ENCODE peak calls at places on chromosomes 2 and 18, in six cellular contexts. H is mesenchymal stem cell, Y is IMR-90, I is neuronal stem cell, T is H9, J is H1. U is an unnamed sample.

GRCh38 chr2:227617316-227618250 is at the start of gene SCYGR4:
- DNase-seq in H (no peak), Y (no peak), I (no peak), T (no peak), J (no peak), U (no peak)

GRCh38 chr18:57542801-57543427 is 43.6 kb downstream of the FECH start:
- DNase-seq in H (no peak), Y (peak), I (no peak), T (no peak), J (no peak), U (no peak)

GRCh38 chr2:217494572-217494971 is 508.2 kb downstream of the TNS1 start:
- DNase-seq in H (no peak), Y (no peak), I (no peak), T (no peak), J (no peak), U (no peak)

GRCh38 chr2:73897934-73898333 is 5.1 kb downstream of the ACTG2 start:
- DNase-seq in H (no peak), Y (no peak), I (no peak), T (no peak), J (no peak), U (no peak)

GRCh38 chr2:179410552-179411356 is 146.1 kb upstream of the SESTD1 start:
- DNase-seq in H (peak), Y (peak), I (peak), T (peak), J (no peak), U (peak)

GRCh38 chr2:226874749-226875148 is 38.9 kb downstream of the RHBDD1 start:
- DNase-seq in H (no peak), Y (no peak), I (no peak), T (no peak), J (no peak), U (no peak)

GRCh38 chr2:106159867-106160785 is 34.0 kb downstream of the UXS1 start:
- DNase-seq in H (no peak), Y (no peak), I (no peak), T (no peak), J (no peak), U (no peak)

GRCh38 chr2:60583604-60584003 is 30.1 kb upstream of the BCL11A start:
- DNase-seq in H (no peak), Y (no peak), I (no peak), T (no peak), J (no peak), U (no peak)

GRCh38 chr2:119142822-119143221 is 15.7 kb downstream of the C1QL2 start:
- DNase-seq in H (no peak), Y (no peak), I (no peak), T (no peak), J (no peak), U (no peak)

GRCh38 chr18:31506024-31506742 is 8.2 kb downstream of the DSG2 start:
- DNase-seq in H (peak), Y (peak), I (no peak), T (no peak), J (no peak), U (peak)

GRCh38 chr2:42141687-42142475 is 27.3 kb upstream of the EML4 start:
- DNase-seq in H (peak), Y (peak), I (no peak), T (peak), J (no peak), U (no peak)

GRCh38 chr2:204315236-204315662 is 230.0 kb upstream of the PARD3B start:
- DNase-seq in H (no peak), Y (peak), I (no peak), T (no peak), J (no peak), U (no peak)

GRCh38 chr2:157492189-157492773 is 48.4 kb upstream of the CYTIP start:
- DNase-seq in H (peak), Y (peak), I (peak), T (peak), J (peak), U (peak)

GRCh38 chr18:26157326-26157725 is 23.7 kb downstream of the PSMA8 start:
- DNase-seq in H (no peak), Y (no peak), I (no peak), T (no peak), J (no peak), U (no peak)

GRCh38 chr2:41129988-41130387 is 678.1 kb upstream of the SLC8A1 start:
- DNase-seq in H (no peak), Y (no peak), I (no peak), T (no peak), J (no peak), U (no peak)

GRCh38 chr2:215028231-215028630 is 110.2 kb downstream of the ABCA12 start:
- DNase-seq in H (peak), Y (peak), I (no peak), T (no peak), J (no peak), U (no peak)

GRCh38 chr18:58578835-58579560 is 49.9 kb downstream of the ALPK2 start:
- DNase-seq in H (peak), Y (peak), I (no peak), T (no peak), J (no peak), U (peak)

GRCh38 chr2:189648846-189649529 is 12.3 kb upstream of the ASNSD1 start:
- DNase-seq in H (peak), Y (peak), I (no peak), T (no peak), J (no peak), U (no peak)

GRCh38 chr2:191631754-191632153 is 46.2 kb upstream of the NABP1 start:
- DNase-seq in H (peak), Y (peak), I (no peak), T (no peak), J (no peak), U (peak)

GRCh38 chr2:209368924-209369323 is 54.9 kb upstream of the MAP2 start:
- DNase-seq in H (peak), Y (peak), I (no peak), T (no peak), J (no peak), U (peak)

GRCh38 chr18:3799515-3799914 is 349.5 kb downstream of the TGIF1 start:
- DNase-seq in H (peak), Y (peak), I (no peak), T (no peak), J (no peak), U (no peak)

GRCh38 chr2:240819404-240820013 is 510 bp downstream of the KIF1A start:
- DNase-seq in H (no peak), Y (no peak), I (peak), T (no peak), J (no peak), U (no peak)

GRCh38 chr2:240820607-240821428 is 799 bp upstream of the KIF1A start:
- DNase-seq in H (no peak), Y (no peak), I (peak), T (peak), J (no peak), U (no peak)

GRCh38 chr2:240818543-240819403 is 1.2 kb downstream of the KIF1A start:
- DNase-seq in H (no peak), Y (no peak), I (peak), T (peak), J (no peak), U (no peak)

GRCh38 chr2:240821429-240821778 is 1.4 kb upstream of the KIF1A start:
- DNase-seq in H (no peak), Y (no peak), I (no peak), T (no peak), J (no peak), U (no peak)

GRCh38 chr2:240820014-240820606 is at the start of gene KIF1A:
- DNase-seq in H (no peak), Y (no peak), I (peak), T (peak), J (no peak), U (no peak)
- H3K18ac ChIP-seq in H (no peak), Y (no peak), I (peak), T (peak), J (peak), U (no peak)

DNA sequence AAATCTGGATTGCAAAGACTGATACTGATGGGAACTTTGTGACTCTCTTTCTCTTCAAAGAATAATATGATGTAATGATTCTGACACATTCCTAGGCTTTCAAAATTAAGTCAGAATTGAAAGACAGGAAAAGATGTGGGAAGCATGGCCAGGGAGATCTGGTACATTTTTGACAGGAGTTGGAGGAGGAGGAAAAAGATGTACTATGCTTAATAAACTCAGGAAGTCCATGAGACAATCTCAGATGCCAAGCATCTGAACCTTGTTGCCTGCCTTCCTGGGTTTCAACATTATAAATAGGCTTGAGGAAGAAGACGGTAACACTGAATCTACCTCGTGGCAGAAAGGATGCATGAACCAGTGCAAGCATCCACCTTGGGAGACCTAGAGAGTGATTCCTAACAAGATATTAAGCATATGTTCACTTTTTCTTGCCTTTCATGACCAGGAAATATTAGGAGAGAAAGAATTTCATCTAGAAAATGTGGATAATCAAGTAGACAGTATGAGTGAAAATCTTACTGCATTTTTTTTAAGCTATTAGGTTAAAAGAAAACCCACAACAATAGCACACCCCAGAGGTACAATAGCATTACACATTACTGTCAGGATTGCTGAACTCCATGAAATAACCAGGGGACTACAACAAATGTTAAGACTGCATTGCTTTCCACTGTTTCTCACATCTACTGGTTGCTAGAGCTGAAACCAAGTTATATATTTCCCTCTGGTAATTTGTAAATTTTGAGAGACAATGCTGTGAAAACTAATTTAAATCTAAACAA is 33.9 kb downstream of the KLF7 start:
- DNase-seq in H (no peak), Y (no peak), I (no peak), T (no peak), J (no peak), U (no peak)
- H4K91ac ChIP-seq in H (no peak), Y (no peak), I (no peak), T (no peak), J (no peak), U (no peak)

GRCh38 chr2:36355157-36355889 is at the start of gene CRIM1:
- DNase-seq in H (peak), Y (peak), I (peak), T (peak), J (peak), U (peak)
- H3K18ac ChIP-seq in H (peak), Y (peak), I (peak), T (peak), J (peak), U (peak)

GRCh38 chr2:84840306-84840705 is 40.6 kb downstream of the TRABD2A start:
- DNase-seq in H (no peak), Y (peak), I (no peak), T (no peak), J (no peak), U (peak)

GRCh38 chr2:84838434-84839145 is 42.3 kb downstream of the TRABD2A start:
- DNase-seq in H (peak), Y (peak), I (no peak), T (no peak), J (no peak), U (peak)

GRCh38 chr2:84841577-84841976 is 39.3 kb downstream of the TRABD2A start:
- DNase-seq in H (no peak), Y (no peak), I (no peak), T (no peak), J (no peak), U (no peak)

GRCh38 chr2:84836215-84836614 is 44.7 kb downstream of the TRABD2A start:
- DNase-seq in H (no peak), Y (no peak), I (no peak), T (no peak), J (no peak), U (no peak)

DNA sequence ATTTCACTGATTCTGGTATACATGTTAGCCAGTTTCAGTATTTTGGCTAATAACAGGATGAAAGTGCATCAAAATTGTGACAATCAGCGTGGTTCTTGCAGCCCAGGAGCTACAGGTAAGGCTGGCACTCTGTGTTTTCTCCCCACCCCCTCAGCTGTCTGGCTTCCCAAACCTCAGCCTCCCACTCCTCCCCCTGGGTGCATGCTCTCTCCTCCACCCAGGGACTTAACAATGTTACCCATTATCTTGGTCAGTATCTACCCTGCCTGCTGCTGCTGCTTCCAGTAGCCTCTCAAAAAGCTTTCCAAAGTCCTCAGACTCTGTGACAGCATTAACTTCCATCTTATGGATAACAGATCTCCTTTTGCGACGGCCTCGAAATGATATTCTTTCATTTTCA is 41.0 kb downstream of the TRABD2A start:
- DNase-seq in H (no peak), Y (no peak), I (no peak), T (no peak), J (no peak), U (no peak)
- H4K91ac ChIP-seq in H (no peak), Y (peak), I (no peak), T (no peak), J (no peak), U (no peak)

DNA sequence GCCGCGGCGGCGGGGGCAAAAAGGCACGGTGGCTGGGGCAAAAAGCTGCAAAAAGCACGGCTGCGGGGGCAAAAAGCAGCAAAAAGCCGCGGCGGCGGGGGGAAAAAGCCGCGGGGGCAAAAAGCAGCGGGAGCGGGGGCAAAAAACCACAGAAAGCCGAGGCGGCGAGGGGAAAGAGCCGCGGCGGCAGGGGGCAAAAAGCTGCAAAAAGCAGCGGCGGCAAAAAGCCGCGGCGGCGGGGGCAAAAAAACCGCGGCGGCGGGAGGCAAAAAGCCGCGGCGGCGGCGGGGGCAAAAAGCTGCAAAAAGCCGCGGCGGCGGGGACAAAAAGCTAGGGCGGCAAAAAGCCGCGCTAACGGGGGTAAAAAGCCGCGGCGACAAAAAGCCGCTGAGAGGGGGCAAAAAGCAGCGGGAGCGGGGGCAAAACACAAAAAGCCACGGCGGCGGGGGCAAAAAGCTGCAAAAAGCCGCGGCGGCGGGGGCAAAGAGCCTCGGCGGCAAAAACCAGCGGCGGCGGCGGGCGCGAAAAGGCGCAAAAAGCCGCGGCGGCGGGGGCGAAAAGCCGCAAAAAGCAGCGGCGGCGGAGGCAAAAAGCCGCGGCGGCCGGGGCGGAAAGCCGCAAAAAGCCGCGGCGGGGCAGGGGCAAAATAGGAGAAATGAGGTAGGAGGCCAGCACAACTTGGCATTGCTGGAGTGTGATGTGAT is 123.4 kb downstream of the ANKRD30BL start:
- DNase-seq in H (no peak), Y (no peak), I (peak), T (peak), J (no peak), U (no peak)
- H3K18ac ChIP-seq in H (no peak), Y (no peak), I (peak), T (no peak), J (no peak), U (no peak)

DNA sequence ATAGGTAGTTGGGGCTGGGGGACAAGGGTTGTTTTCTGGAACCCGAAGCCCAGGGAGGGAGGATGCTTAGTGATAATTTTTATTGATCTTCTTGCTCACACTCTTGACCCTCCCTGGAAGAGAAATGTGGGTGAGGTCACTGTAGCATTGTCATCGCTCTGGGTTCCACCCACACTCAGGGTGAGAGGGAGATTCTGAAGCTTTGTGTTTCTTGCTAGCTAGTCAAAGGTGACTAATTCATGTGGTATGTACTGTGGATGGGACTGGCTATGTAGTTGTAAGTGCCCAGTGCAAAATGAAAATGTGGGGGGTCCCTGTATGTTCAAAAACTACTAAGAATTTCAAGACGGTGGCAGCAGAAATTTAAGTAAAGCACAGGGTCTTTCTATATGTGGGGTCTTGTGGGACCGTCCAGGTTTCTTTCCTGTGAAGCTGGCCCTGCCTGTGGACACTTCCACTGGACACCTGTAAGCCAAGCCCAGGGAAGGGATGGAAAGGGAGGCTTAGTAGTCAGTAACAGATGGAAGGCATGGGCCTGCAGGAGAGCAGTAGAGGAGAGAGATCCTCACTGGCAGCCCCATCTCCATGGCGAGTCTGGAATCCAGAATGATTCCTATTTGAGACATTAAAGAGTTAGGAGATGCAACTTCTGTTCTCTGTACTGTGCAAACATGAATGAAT is 35.0 kb downstream of the TSN start:
- DNase-seq in H (peak), Y (peak), I (no peak), T (no peak), J (no peak), U (peak)
- H4K91ac ChIP-seq in H (no peak), Y (no peak), I (no peak), T (no peak), J (peak), U (no peak)

GRCh38 chr2:173150963-173151362 is 75.3 kb downstream of the MAP3K20 start:
- DNase-seq in H (no peak), Y (peak), I (no peak), T (no peak), J (no peak), U (no peak)
- H3K18ac ChIP-seq in H (no peak), Y (peak), I (no peak), T (no peak), J (no peak), U (no peak)

U was measured in trophoblast cell.